ENCODE peak calls at places on chromosomes 6 and 20, in ten cellular contexts. One of them, this sample, is unnamed.

GRCh38 chr20:56439784-56440291 is 27.8 kb downstream of the CASS4 start:
- DNase-seq in spleen: no peak
- DNase-seq in neuronal stem cell: no peak
- DNase-seq in AG10803: peak; percentile 100
- DNase-seq in AG04450: peak; percentile 100
- DNase-seq in lower lobe of right lung: peak; percentile 56
- DNase-seq in OCI-LY7: no peak
- DNase-seq in brain microvascular endothelial cell: peak; percentile 96
- DNase-seq in prostate gland: no peak
- DNase-seq in HepG2: no peak
- DNase-seq in this sample: peak; percentile 99

GRCh38 chr6:70901324-70901723 is 55.5 kb downstream of the B3GAT2 start:
- DNase-seq in OCI-LY7: no peak
- DNase-seq in neuronal stem cell: no peak
- DNase-seq in AG10803: no peak
- DNase-seq in lower lobe of right lung: no peak
- DNase-seq in prostate gland: no peak
- DNase-seq in brain microvascular endothelial cell: no peak
- DNase-seq in spleen: no peak
- DNase-seq in HepG2: no peak
- DNase-seq in AG04450: no peak
- DNase-seq in this sample: no peak

GRCh38 chr20:64065062-64065972 is 2.3 kb downstream of the TCEA2 start:
- DNase-seq in AG10803: no peak
- DNase-seq in spleen: no peak
- DNase-seq in neuronal stem cell: no peak
- DNase-seq in prostate gland: no peak
- DNase-seq in lower lobe of right lung: no peak
- DNase-seq in AG04450: no peak
- DNase-seq in OCI-LY7: peak; percentile 70
- DNase-seq in HepG2: no peak
- DNase-seq in brain microvascular endothelial cell: no peak
- DNase-seq in this sample: no peak

GRCh38 chr6:140051521-140052455 is 677.3 kb upstream of the CITED2 start:
- DNase-seq in lower lobe of right lung: no peak
- DNase-seq in neuronal stem cell: no peak
- DNase-seq in AG04450: peak; percentile 88
- DNase-seq in OCI-LY7: no peak
- DNase-seq in HepG2: no peak
- DNase-seq in spleen: no peak
- DNase-seq in prostate gland: no peak
- DNase-seq in AG10803: peak; percentile 99
- DNase-seq in brain microvascular endothelial cell: peak; percentile 97
- DNase-seq in this sample: peak; percentile 60

GRCh38 chr6:11710221-11710836 is 68.3 kb downstream of the ADTRP start:
- DNase-seq in prostate gland: no peak
- DNase-seq in HepG2: no peak
- DNase-seq in brain microvascular endothelial cell: no peak
- DNase-seq in spleen: no peak
- DNase-seq in OCI-LY7: no peak
- DNase-seq in AG04450: no peak
- DNase-seq in lower lobe of right lung: no peak
- DNase-seq in neuronal stem cell: no peak
- DNase-seq in AG10803: no peak
- DNase-seq in this sample: no peak

GRCh38 chr6:87066449-87067288 is 28.2 kb downstream of the CGA start:
- DNase-seq in AG10803: peak; percentile 60
- DNase-seq in HepG2: peak; percentile 51
- DNase-seq in lower lobe of right lung: no peak
- DNase-seq in brain microvascular endothelial cell: peak; percentile 49
- DNase-seq in spleen: no peak
- DNase-seq in prostate gland: peak; percentile 23
- DNase-seq in neuronal stem cell: peak; percentile 45
- DNase-seq in OCI-LY7: peak; percentile 78
- DNase-seq in AG04450: peak; percentile 45
- DNase-seq in this sample: peak; percentile 17

GRCh38 chr6:45472383-45472782 is 94.6 kb upstream of the SUPT3H start:
- DNase-seq in spleen: no peak
- DNase-seq in prostate gland: peak; percentile 6
- DNase-seq in AG10803: peak; percentile 23
- DNase-seq in AG04450: no peak
- DNase-seq in brain microvascular endothelial cell: peak; percentile 64
- DNase-seq in neuronal stem cell: no peak
- DNase-seq in HepG2: no peak
- DNase-seq in lower lobe of right lung: no peak
- DNase-seq in OCI-LY7: no peak
- DNase-seq in this sample: peak; percentile 1

GRCh38 chr20:3818155-3819151 is 1.9 kb upstream of the AP5S1 start:
- DNase-seq in spleen: peak; percentile 81
- DNase-seq in brain microvascular endothelial cell: peak; percentile 76
- DNase-seq in OCI-LY7: peak; percentile 79
- DNase-seq in prostate gland: peak; percentile 64
- DNase-seq in neuronal stem cell: no peak
- DNase-seq in AG10803: peak; percentile 80
- DNase-seq in HepG2: peak; percentile 95
- DNase-seq in AG04450: peak; percentile 77
- DNase-seq in lower lobe of right lung: peak; percentile 72
- DNase-seq in this sample: peak; percentile 75

GRCh38 chr6:33837971-33838665 is 34.3 kb upstream of the MLN start:
- DNase-seq in AG04450: peak; percentile 16
- DNase-seq in OCI-LY7: no peak
- DNase-seq in brain microvascular endothelial cell: no peak
- DNase-seq in spleen: no peak
- DNase-seq in lower lobe of right lung: no peak
- DNase-seq in HepG2: no peak
- DNase-seq in neuronal stem cell: no peak
- DNase-seq in AG10803: peak; percentile 70
- DNase-seq in prostate gland: no peak
- DNase-seq in this sample: no peak

GRCh38 chr6:2264932-2265331 is 19.5 kb upstream of the GMDS start:
- DNase-seq in spleen: no peak
- DNase-seq in AG04450: no peak
- DNase-seq in AG10803: peak; percentile 25
- DNase-seq in HepG2: no peak
- DNase-seq in OCI-LY7: no peak
- DNase-seq in prostate gland: no peak
- DNase-seq in lower lobe of right lung: no peak
- DNase-seq in brain microvascular endothelial cell: peak; percentile 30
- DNase-seq in neuronal stem cell: no peak
- DNase-seq in this sample: no peak

GRCh38 chr20:12965880-12966270 is 42.9 kb upstream of the SPTLC3 start:
- DNase-seq in lower lobe of right lung: no peak
- DNase-seq in HepG2: no peak
- DNase-seq in brain microvascular endothelial cell: no peak
- DNase-seq in spleen: no peak
- DNase-seq in neuronal stem cell: peak; percentile 9
- DNase-seq in OCI-LY7: no peak
- DNase-seq in AG04450: no peak
- DNase-seq in prostate gland: no peak
- DNase-seq in AG10803: no peak
- DNase-seq in this sample: no peak

GRCh38 chr20:17565164-17565845 is 4.6 kb upstream of the DSTN start:
- DNase-seq in lower lobe of right lung: no peak
- DNase-seq in spleen: no peak
- DNase-seq in AG10803: peak; percentile 65
- DNase-seq in neuronal stem cell: no peak
- DNase-seq in brain microvascular endothelial cell: no peak
- DNase-seq in prostate gland: no peak
- DNase-seq in AG04450: no peak
- DNase-seq in HepG2: no peak
- DNase-seq in OCI-LY7: no peak
- DNase-seq in this sample: no peak

GRCh38 chr6:160043784-160044183 is 74.9 kb downstream of the IGF2R start:
- DNase-seq in AG10803: no peak
- DNase-seq in spleen: no peak
- DNase-seq in OCI-LY7: no peak
- DNase-seq in AG04450: no peak
- DNase-seq in brain microvascular endothelial cell: no peak
- DNase-seq in prostate gland: no peak
- DNase-seq in neuronal stem cell: no peak
- DNase-seq in HepG2: no peak
- DNase-seq in lower lobe of right lung: no peak
- DNase-seq in this sample: no peak

GRCh38 chr6:35017461-35018183 is 123.5 kb downstream of the TCP11 start:
- DNase-seq in OCI-LY7: no peak
- DNase-seq in spleen: no peak
- DNase-seq in neuronal stem cell: no peak
- DNase-seq in HepG2: no peak
- DNase-seq in lower lobe of right lung: peak; percentile 62
- DNase-seq in AG04450: no peak
- DNase-seq in AG10803: peak; percentile 26
- DNase-seq in prostate gland: no peak
- DNase-seq in brain microvascular endothelial cell: no peak
- DNase-seq in this sample: no peak

GRCh38 chr20:36094497-36094896 is 60.0 kb upstream of the EPB41L1 start:
- DNase-seq in prostate gland: no peak
- DNase-seq in spleen: no peak
- DNase-seq in OCI-LY7: no peak
- DNase-seq in lower lobe of right lung: no peak
- DNase-seq in AG04450: no peak
- DNase-seq in neuronal stem cell: no peak
- DNase-seq in HepG2: no peak
- DNase-seq in brain microvascular endothelial cell: no peak
- DNase-seq in AG10803: peak; percentile 29
- DNase-seq in this sample: no peak
- H3K4me3 ChIP-seq in prostate gland: no peak overlapping the region
- H3K4me3 ChIP-seq in spleen: no peak overlapping the region
- H3K4me3 ChIP-seq in OCI-LY7: no peak overlapping the region
- H3K4me3 ChIP-seq in lower lobe of right lung: peak overlapping the region; percentile 73
- H3K4me3 ChIP-seq in AG04450: no peak overlapping the region
- H3K4me3 ChIP-seq in neuronal stem cell: peak overlapping the region; percentile 4
- H3K4me3 ChIP-seq in HepG2: no peak overlapping the region
- H3K4me3 ChIP-seq in brain microvascular endothelial cell: no peak overlapping the region
- H3K4me3 ChIP-seq in AG10803: peak overlapping the region; percentile 26
- H3K4me3 ChIP-seq in this sample: no peak overlapping the region

GRCh38 chr6:111477481-111477938 is 5.5 kb downstream of the REV3L start:
- DNase-seq in neuronal stem cell: no peak
- DNase-seq in lower lobe of right lung: no peak
- DNase-seq in HepG2: no peak
- DNase-seq in spleen: no peak
- DNase-seq in brain microvascular endothelial cell: no peak
- DNase-seq in AG04450: no peak
- DNase-seq in OCI-LY7: peak; percentile 79
- DNase-seq in AG10803: no peak
- DNase-seq in prostate gland: no peak
- DNase-seq in this sample: no peak
- H3K4me3 ChIP-seq in neuronal stem cell: no peak overlapping the region
- H3K4me3 ChIP-seq in lower lobe of right lung: no peak overlapping the region
- H3K4me3 ChIP-seq in HepG2: no peak overlapping the region
- H3K4me3 ChIP-seq in spleen: no peak overlapping the region
- H3K4me3 ChIP-seq in brain microvascular endothelial cell: no peak overlapping the region
- H3K4me3 ChIP-seq in AG04450: no peak overlapping the region
- H3K4me3 ChIP-seq in OCI-LY7: peak overlapping the region; percentile 48
- H3K4me3 ChIP-seq in AG10803: peak overlapping the region; percentile 38
- H3K4me3 ChIP-seq in prostate gland: no peak overlapping the region
- H3K4me3 ChIP-seq in this sample: no peak overlapping the region

GRCh38 chr6:30679765-30680535 is 6.5 kb downstream of the PPP1R18 start:
- DNase-seq in neuronal stem cell: no peak
- DNase-seq in AG10803: no peak
- DNase-seq in OCI-LY7: peak; percentile 24
- DNase-seq in AG04450: no peak
- DNase-seq in brain microvascular endothelial cell: no peak
- DNase-seq in spleen: peak; percentile 58
- DNase-seq in HepG2: no peak
- DNase-seq in prostate gland: no peak
- DNase-seq in lower lobe of right lung: no peak
- DNase-seq in this sample: no peak
- H3K4me3 ChIP-seq in neuronal stem cell: no peak overlapping the region
- H3K4me3 ChIP-seq in AG10803: peak overlapping the region; percentile 42
- H3K4me3 ChIP-seq in OCI-LY7: peak overlapping the region; percentile 95
- H3K4me3 ChIP-seq in AG04450: peak overlapping the region; percentile 45
- H3K4me3 ChIP-seq in brain microvascular endothelial cell: peak overlapping the region; percentile 26
- H3K4me3 ChIP-seq in spleen: peak overlapping the region; percentile 97
- H3K4me3 ChIP-seq in HepG2: peak overlapping the region; percentile 43
- H3K4me3 ChIP-seq in prostate gland: no peak overlapping the region
- H3K4me3 ChIP-seq in lower lobe of right lung: peak overlapping the region; percentile 81
- H3K4me3 ChIP-seq in this sample: no peak overlapping the region

DNA sequence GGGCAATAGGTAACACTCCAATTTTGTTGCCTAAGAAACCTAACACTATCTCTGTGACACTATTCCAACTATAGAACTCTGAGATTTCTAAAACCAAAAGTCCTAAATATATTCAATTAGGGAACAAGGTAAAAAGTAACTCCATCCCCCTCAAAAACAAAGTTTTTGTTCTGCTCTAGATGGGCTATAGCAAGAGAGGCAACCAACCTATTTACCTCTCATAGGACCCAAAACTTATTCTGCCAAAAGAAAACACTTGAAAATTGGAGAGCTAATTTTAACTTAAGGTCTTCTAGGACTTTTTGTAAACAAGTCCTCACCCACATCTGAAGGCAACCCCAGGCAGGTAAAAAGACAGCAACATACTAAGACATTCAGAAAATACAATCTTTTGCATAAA is 7.7 kb downstream of the RBM39 start:
- DNase-seq in HepG2: no peak
- DNase-seq in lower lobe of right lung: no peak
- DNase-seq in neuronal stem cell: no peak
- DNase-seq in prostate gland: no peak
- DNase-seq in AG04450: no peak
- DNase-seq in OCI-LY7: no peak
- DNase-seq in spleen: no peak
- DNase-seq in brain microvascular endothelial cell: no peak
- DNase-seq in AG10803: no peak
- DNase-seq in this sample: no peak
- H3K4me3 ChIP-seq in HepG2: no peak overlapping the region
- H3K4me3 ChIP-seq in lower lobe of right lung: no peak overlapping the region
- H3K4me3 ChIP-seq in neuronal stem cell: no peak overlapping the region
- H3K4me3 ChIP-seq in prostate gland: no peak overlapping the region
- H3K4me3 ChIP-seq in AG04450: no peak overlapping the region
- H3K4me3 ChIP-seq in OCI-LY7: no peak overlapping the region
- H3K4me3 ChIP-seq in spleen: no peak overlapping the region
- H3K4me3 ChIP-seq in brain microvascular endothelial cell: no peak overlapping the region
- H3K4me3 ChIP-seq in AG10803: no peak overlapping the region
- H3K4me3 ChIP-seq in this sample: no peak overlapping the region

DNA sequence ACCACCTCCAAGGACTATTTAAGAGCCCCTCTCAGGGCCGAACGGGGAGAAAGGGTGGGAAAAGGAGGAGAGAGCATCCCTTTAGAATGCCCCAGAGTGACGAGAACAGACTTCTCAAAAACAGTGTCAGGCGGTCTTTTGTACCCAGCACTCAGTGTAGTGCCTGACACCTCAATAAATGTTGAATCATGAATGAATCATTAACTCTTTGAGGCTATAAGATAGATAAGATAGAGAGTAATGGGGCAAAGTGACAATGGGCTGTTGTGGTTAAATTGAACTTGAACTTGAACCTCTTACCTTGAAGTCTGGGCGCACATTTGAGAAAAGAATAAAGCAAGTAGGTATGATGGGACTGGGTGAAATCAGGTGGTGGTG is 7.4 kb downstream of the TCF21 start:
- DNase-seq in AG10803: no peak
- DNase-seq in prostate gland: no peak
- DNase-seq in brain microvascular endothelial cell: no peak
- DNase-seq in neuronal stem cell: no peak
- DNase-seq in HepG2: peak; percentile 34
- DNase-seq in AG04450: no peak
- DNase-seq in spleen: no peak
- DNase-seq in lower lobe of right lung: no peak
- DNase-seq in OCI-LY7: no peak
- DNase-seq in this sample: no peak
- H3K4me3 ChIP-seq in AG10803: no peak overlapping the region
- H3K4me3 ChIP-seq in prostate gland: no peak overlapping the region
- H3K4me3 ChIP-seq in brain microvascular endothelial cell: no peak overlapping the region
- H3K4me3 ChIP-seq in neuronal stem cell: no peak overlapping the region
- H3K4me3 ChIP-seq in HepG2: no peak overlapping the region
- H3K4me3 ChIP-seq in AG04450: no peak overlapping the region
- H3K4me3 ChIP-seq in spleen: no peak overlapping the region
- H3K4me3 ChIP-seq in lower lobe of right lung: peak overlapping the region; percentile 59
- H3K4me3 ChIP-seq in OCI-LY7: no peak overlapping the region
- H3K4me3 ChIP-seq in this sample: no peak overlapping the region

GRCh38 chr6:118168421-118168820 is 261.4 kb downstream of the SLC35F1 start:
- DNase-seq in HepG2: no peak
- DNase-seq in prostate gland: no peak
- DNase-seq in AG10803: no peak
- DNase-seq in lower lobe of right lung: no peak
- DNase-seq in OCI-LY7: no peak
- DNase-seq in spleen: no peak
- DNase-seq in brain microvascular endothelial cell: peak; percentile 16
- DNase-seq in AG04450: no peak
- DNase-seq in neuronal stem cell: no peak
- DNase-seq in this sample: no peak
- H3K4me3 ChIP-seq in HepG2: no peak overlapping the region
- H3K4me3 ChIP-seq in prostate gland: no peak overlapping the region
- H3K4me3 ChIP-seq in AG10803: no peak overlapping the region
- H3K4me3 ChIP-seq in lower lobe of right lung: no peak overlapping the region
- H3K4me3 ChIP-seq in OCI-LY7: no peak overlapping the region
- H3K4me3 ChIP-seq in spleen: no peak overlapping the region
- H3K4me3 ChIP-seq in brain microvascular endothelial cell: no peak overlapping the region
- H3K4me3 ChIP-seq in AG04450: no peak overlapping the region
- H3K4me3 ChIP-seq in neuronal stem cell: no peak overlapping the region
- H3K4me3 ChIP-seq in this sample: no peak overlapping the region

This sample was measured in MG63.